ENCODE peak calls at places on chromosomes 12 and 14, in four cellular contexts. Q is heart left ventricle, S is mucosa of descending colon, U is fibroblast of lung. X is an unnamed sample.
A peak's percentile ranks its signal among the peaks of the same experiment; 100 is the strongest.

GRCh38 chr12:712172-712863 is 40.1 kb upstream of the WNK1 start:
- DNase-seq in Q (no peak), S (no peak), U (peak; percentile 40), X (no peak)

GRCh38 chr14:28242895-28243294 is 523.7 kb upstream of the FOXG1 start:
- DNase-seq in Q (no peak), S (no peak), U (no peak), X (no peak)

GRCh38 chr12:44779766-44780165 is 96.3 kb downstream of the NELL2 start:
- DNase-seq in Q (no peak), S (no peak), U (no peak), X (no peak)

GRCh38 chr12:117333331-117334000 is 28.0 kb downstream of the NOS1 start:
- DNase-seq in Q (no peak), S (no peak), U (no peak), X (no peak)

GRCh38 chr14:64639340-64639821 is 64.8 kb upstream of the PLEKHG3 start:
- DNase-seq in Q (no peak), S (no peak), U (peak; percentile 85), X (no peak)

GRCh38 chr12:8038659-8039114 is 6.2 kb downstream of the FOXJ2 start:
- DNase-seq in Q (peak; percentile 68), S (peak; percentile 49), U (peak; percentile 72), X (peak; percentile 62)

GRCh38 chr12:2575245-2575644 is 219.5 kb upstream of the FKBP4 start:
- DNase-seq in Q (no peak), S (no peak), U (no peak), X (no peak)

GRCh38 chr14:90228478-90228877 is 27.9 kb upstream of the PSMC1 start:
- DNase-seq in Q (no peak), S (no peak), U (no peak), X (no peak)

GRCh38 chr14:77307099-77307496 is 13.6 kb downstream of the POMT2 start:
- DNase-seq in Q (no peak), S (no peak), U (no peak), X (no peak)

GRCh38 chr12:106898001-106898966 is 57.4 kb upstream of the TMEM263 start:
- DNase-seq in Q (no peak), S (peak; percentile 41), U (no peak), X (no peak)

GRCh38 chr14:89845346-89845745 is 109.2 kb downstream of the EFCAB11 start:
- DNase-seq in Q (no peak), S (no peak), U (peak; percentile 97), X (no peak)

GRCh38 chr12:57176846-57177245 is 29.4 kb upstream of the LRP1-AS start:
- DNase-seq in Q (no peak), S (no peak), U (no peak), X (no peak)

GRCh38 chr14:58200480-58200841 is 512 bp downstream of the ACTR10 start:
- DNase-seq in Q (no peak), S (no peak), U (no peak), X (no peak)

GRCh38 chr12:50103767-50104321 is at the start of gene GPD1:
- DNase-seq in Q (peak; percentile 70), S (peak; percentile 86), U (peak; percentile 53), X (peak; percentile 73)

GRCh38 chr14:59688224-59689170 is 111.9 kb upstream of the CCDC175 start:
- DNase-seq in Q (no peak), S (peak; percentile 76), U (peak; percentile 37), X (no peak)

GRCh38 chr14:68549057-68549421 is 243.8 kb downstream of the ZFP36L1 start:
- DNase-seq in Q (no peak), S (no peak), U (peak; percentile 88), X (no peak)

GRCh38 chr14:90717916-90718315 is 98.3 kb downstream of the TTC7B start:
- DNase-seq in Q (no peak), S (no peak), U (peak; percentile 83), X (no peak)

GRCh38 chr14:25122843-25123242 is 72.9 kb upstream of the STXBP6 start:
- DNase-seq in Q (no peak), S (no peak), U (no peak), X (no peak)

GRCh38 chr14:79583738-79584405 is 627.4 kb downstream of the DIO2 start:
- DNase-seq in Q (no peak), S (no peak), U (peak; percentile 87), X (no peak)

GRCh38 chr14:32358781-32359180 is 29.7 kb downstream of the AKAP6 start:
- DNase-seq in Q (no peak), S (no peak), U (no peak), X (no peak)

GRCh38 chr12:51368640-51369517 is 22.3 kb downstream of the GALNT6 start:
- DNase-seq in Q (peak; percentile 29), S (peak; percentile 71), U (peak; percentile 87), X (no peak)

GRCh38 chr14:24132061-24132685 is 1.7 kb downstream of the FITM1 start:
- DNase-seq in Q (peak; percentile 30), S (no peak), U (no peak), X (no peak)

GRCh38 chr12:105092336-105092735 is 8.1 kb upstream of the ALDH1L2 start:
- DNase-seq in Q (no peak), S (peak; percentile 57), U (no peak), X (no peak)

GRCh38 chr12:632102-632696 is 31.0 kb downstream of the NINJ2 start:
- DNase-seq in Q (no peak), S (no peak), U (peak; percentile 99), X (no peak)

GRCh38 chr12:132606466-132606865 is 3.9 kb downstream of the LRCOL1 start:
- DNase-seq in Q (no peak), S (no peak), U (no peak), X (no peak)

GRCh38 chr14:36658091-36659009 is 3.3 kb upstream of the PAX9 start:
- DNase-seq in Q (no peak), S (no peak), U (no peak), X (no peak)

GRCh38 chr12:49094104-49094948 is at the start of gene DHH:
- DNase-seq in Q (peak; percentile 44), S (peak; percentile 33), U (peak; percentile 9), X (peak; percentile 43)

GRCh38 chr14:80845877-80846276 is 95.7 kb downstream of the CEP128 start:
- DNase-seq in Q (no peak), S (no peak), U (no peak), X (no peak)

GRCh38 chr12:125050868-125051267 is 14.4 kb upstream of the AACS start:
- DNase-seq in Q (no peak), S (no peak), U (no peak), X (no peak)

GRCh38 chr12:55829967-55830600 is 697 bp upstream of the DNAJC14 start:
- DNase-seq in Q (peak; percentile 45), S (peak; percentile 61), U (peak; percentile 18), X (peak; percentile 57)

GRCh38 chr12:52189376-52190174 is 2.2 kb downstream of the KRT80 start:
- DNase-seq in Q (no peak), S (no peak), U (peak; percentile 77), X (no peak)

GRCh38 chr14:67665886-67666285 is 8.5 kb downstream of the VTI1B start:
- DNase-seq in Q (no peak), S (no peak), U (peak; percentile 49), X (no peak)

GRCh38 chr12:13251496-13251895 is 55.0 kb downstream of the EMP1 start:
- DNase-seq in Q (no peak), S (peak; percentile 46), U (no peak), X (no peak)

GRCh38 chr12:32181498-32182175 is 75.0 kb downstream of the BICD1 start:
- DNase-seq in Q (no peak), S (no peak), U (no peak), X (no peak)

GRCh38 chr14:20262642-20263128 is 23.6 kb downstream of the OR11H4 start:
- DNase-seq in Q (no peak), S (no peak), U (peak; percentile 15), X (no peak)

GRCh38 chr14:99351166-99352007 is 79.4 kb upstream of the BCL11B start:
- DNase-seq in Q (no peak), S (no peak), U (no peak), X (no peak)
- TF ChIP-seq CTCF in Q (no peak), S (no peak), U (no peak), X (no peak)

DNA sequence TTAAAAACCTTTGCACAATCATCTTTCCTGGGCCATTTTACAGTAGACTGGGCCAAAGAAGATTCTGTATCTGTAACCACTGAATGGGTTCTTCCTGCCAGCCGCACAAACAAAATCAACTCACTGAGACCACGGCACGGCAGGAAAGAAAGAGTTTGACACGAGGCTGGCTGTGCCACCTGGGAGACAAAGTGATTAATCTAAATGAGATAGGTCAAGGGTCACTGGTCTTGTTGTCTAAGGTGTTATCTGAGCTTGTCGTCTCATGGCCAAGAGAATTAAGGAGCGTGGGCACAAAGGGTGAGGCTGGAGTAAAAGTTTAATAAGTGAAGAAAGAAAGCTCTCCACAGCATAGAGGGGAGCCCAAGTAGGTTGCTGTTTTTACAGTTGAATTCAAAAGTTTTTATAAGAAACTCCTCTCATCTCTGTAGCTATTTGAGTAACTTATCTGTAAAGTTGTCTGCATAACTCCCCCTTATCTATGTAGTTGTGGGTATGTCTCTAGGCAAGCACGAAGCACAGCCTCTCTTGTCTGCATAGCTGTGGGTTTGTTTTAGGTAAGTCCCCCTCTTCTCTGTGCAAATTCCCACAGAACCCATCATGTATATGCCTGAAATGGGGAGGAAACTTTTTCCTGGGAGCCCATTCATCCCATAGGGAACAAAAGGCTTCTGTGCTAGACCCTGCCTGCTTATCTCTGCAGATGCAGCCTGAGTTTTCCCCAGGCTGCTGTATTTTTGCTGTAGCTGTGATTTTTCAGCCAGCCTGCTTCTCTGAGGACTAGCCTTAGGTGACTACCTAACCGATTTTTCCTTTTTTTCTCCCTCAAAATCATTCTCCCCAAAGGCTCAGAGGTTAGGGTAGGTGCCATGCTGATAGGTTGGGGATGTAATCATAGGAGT is 1314.6 kb upstream of the TMEM132C start:
- DNase-seq in Q (no peak), S (no peak), U (peak; percentile 59), X (no peak)
- H3K4me1 ChIP-seq in Q (no peaks in the 10 kb centered on the region), S (no peaks in the 10 kb centered on the region), U (no peaks in the 10 kb centered on the region), X (no peaks in the 10 kb centered on the region)

GRCh38 chr14:106564058-106564643 is 1037.8 kb downstream of the TMEM121 start:
- DNase-seq in Q (no peak), S (peak; percentile 68), U (no peak), X (no peak)
- TF ChIP-seq CTCF in Q (peak; percentile 19), S (peak; percentile 46), U (no peak), X (no peak)

GRCh38 chr14:22819191-22819988 is 4.2 kb upstream of the SLC7A7 start:
- DNase-seq in Q (peak; percentile 41), S (peak; percentile 56), U (peak; percentile 62), X (peak; percentile 55)
- H3K4me1 ChIP-seq in Q (peaks cover 28% of the 10 kb centered on the region), S (peaks cover 14% of the 10 kb centered on the region), U (peaks cover 10% of the 10 kb centered on the region), X (peaks cover 45% of the 10 kb centered on the region)

X was measured in left ventricle myocardium inferior.